ENCODE peak calls at places on chromosomes 3 and 15, in four cellular contexts. Z, W, K and V are unnamed samples.

GRCh38 chr3:41863024-41863423 is 98.9 kb downstream of the ULK4 start:
- DNase-seq in Z (no peak), W (no peak), K (peak; percentile 15), V (no peak)

GRCh38 chr3:178369006-178369405 is 167.2 kb upstream of the KCNMB2 start:
- DNase-seq in K (no peak), Z (no peak), W (no peak), V (no peak)

GRCh38 chr15:90212221-90213079 is 11.3 kb downstream of the SEMA4B start:
- DNase-seq in Z (no peak), W (no peak), K (no peak), V (no peak)

GRCh38 chr3:14434541-14435151 is 32.2 kb downstream of the SLC6A6 start:
- DNase-seq in Z (no peak), W (no peak), K (no peak), V (no peak)

GRCh38 chr15:78841307-78841706 is 30.0 kb upstream of the ADAMTS7 start:
- DNase-seq in K (no peak), Z (no peak), W (no peak), V (no peak)

GRCh38 chr3:152558386-152558785 is 276.5 kb upstream of the P2RY1 start:
- DNase-seq in Z (no peak), W (no peak), K (no peak), V (no peak)

GRCh38 chr3:128878011-128878457 is 1.4 kb upstream of the ACAD9 start:
- DNase-seq in W (no peak), Z (no peak), K (no peak), V (no peak)

GRCh38 chr3:134922866-134923265 is 127.8 kb downstream of the EPHB1 start:
- DNase-seq in K (no peak), W (no peak), Z (no peak), V (no peak)

GRCh38 chr3:129577356-129577755 is 29.1 kb downstream of the PLXND1 start:
- DNase-seq in Z (no peak), W (no peak), K (no peak), V (peak; percentile 77)

GRCh38 chr3:191236635-191237034 is 37.6 kb downstream of the OSTN start:
- DNase-seq in W (no peak), K (no peak), Z (no peak), V (no peak)

GRCh38 chr3:102224171-102224570 is 210.6 kb upstream of the ZPLD1 start:
- DNase-seq in W (no peak), Z (no peak), K (peak; percentile 12), V (peak; percentile 9)

GRCh38 chr3:134885877-134886621 is 91.0 kb downstream of the EPHB1 start:
- DNase-seq in K (no peak), Z (peak; percentile 95), W (no peak), V (no peak)

GRCh38 chr3:184727357-184728060 is 15.6 kb upstream of the MAGEF1 start:
- DNase-seq in Z (no peak), W (peak; percentile 72), K (peak; percentile 75), V (peak; percentile 88)

GRCh38 chr3:98733055-98733777 is 29.9 kb upstream of the ST3GAL6 start:
- DNase-seq in K (peak; percentile 12), Z (no peak), W (no peak), V (peak; percentile 75)

GRCh38 chr3:4416961-4417360 is 50.1 kb downstream of the SUMF1 start:
- DNase-seq in K (no peak), Z (no peak), W (no peak), V (peak; percentile 45)

GRCh38 chr3:4410174-4410573 is 56.9 kb downstream of the SUMF1 start:
- DNase-seq in W (no peak), K (no peak), Z (no peak), V (no peak)

GRCh38 chr3:4416427-4416826 is 50.6 kb downstream of the SUMF1 start:
- DNase-seq in Z (no peak), K (no peak), W (no peak), V (no peak)

GRCh38 chr3:4411236-4411635 is 55.8 kb downstream of the SUMF1 start:
- DNase-seq in Z (no peak), K (peak; percentile 6), W (no peak), V (no peak)

DNA sequence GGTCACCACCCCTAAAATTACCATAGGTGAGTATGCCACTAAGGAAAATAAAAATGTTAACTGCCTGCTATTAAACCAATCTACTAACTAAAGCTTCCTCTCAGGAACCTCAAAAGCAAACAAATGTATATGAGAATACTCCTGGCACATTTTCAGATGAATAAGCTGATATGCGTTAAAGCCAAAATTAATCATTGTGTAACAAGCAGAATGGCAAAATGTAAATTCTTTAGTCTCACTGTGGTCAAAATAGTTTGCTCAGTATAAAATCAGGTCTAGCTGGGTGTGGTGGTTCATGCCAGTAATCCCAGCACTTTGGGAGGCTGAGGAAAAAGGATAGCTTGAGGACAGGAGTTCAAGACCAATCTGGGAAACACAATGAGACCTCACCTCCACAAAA is 53.6 kb downstream of the SUMF1 start:
- DNase-seq in K (no peak), Z (no peak), W (no peak), V (no peak)
- TF ChIP-seq EP300 in K (no peak), Z (no peak), W (no peak), V (no peak)

DNA sequence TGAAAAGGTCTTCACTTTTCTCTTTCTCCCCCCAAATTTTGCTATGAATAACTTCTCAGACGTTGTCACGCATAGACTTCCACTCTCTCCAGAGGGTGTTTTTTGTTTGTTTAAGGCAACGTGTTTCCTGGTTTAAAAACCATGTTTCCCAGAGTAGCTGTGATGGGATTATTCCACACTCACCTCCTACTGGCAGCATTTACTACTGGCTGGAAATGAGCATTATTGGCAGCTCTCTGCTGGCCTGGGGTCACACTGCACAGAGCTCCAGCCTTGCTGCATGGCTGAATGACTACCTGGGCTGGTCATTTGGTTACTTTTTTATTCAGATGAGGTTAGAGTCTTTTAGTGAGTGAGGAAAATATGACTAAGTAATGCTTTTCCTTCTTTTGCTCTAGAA is 65.2 kb downstream of the RARB start:
- DNase-seq in K (no peak), W (no peak), Z (no peak), V (no peak)
- TF ChIP-seq CTCF in K (no peak), W (no peak), Z (no peak), V (peak; percentile 20)

DNA sequence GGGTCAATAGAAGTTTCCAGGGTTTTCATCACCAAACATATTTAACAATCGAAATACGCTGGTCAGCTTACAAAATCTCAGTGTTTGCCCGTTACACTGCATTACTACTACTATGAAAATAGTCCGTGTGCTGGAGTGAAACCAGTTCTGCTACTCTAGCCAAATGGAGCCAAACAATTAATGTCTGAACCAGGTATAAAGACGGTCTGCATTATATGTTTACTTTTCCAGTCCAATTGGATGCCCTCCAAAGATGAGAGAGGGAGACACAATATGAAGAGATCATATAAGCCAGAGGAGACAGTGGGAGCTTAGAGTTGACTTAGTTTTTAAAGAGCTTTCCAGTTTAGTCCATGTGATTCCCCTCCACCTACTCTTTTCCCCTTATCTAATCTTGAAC is 6.3 kb upstream of the DUT start:
- DNase-seq in W (no peak), Z (no peak), K (no peak), V (no peak)
- TF ChIP-seq ZBTB33 in W (no peak), Z (no peak), K (no peak), V (no peak)

DNA sequence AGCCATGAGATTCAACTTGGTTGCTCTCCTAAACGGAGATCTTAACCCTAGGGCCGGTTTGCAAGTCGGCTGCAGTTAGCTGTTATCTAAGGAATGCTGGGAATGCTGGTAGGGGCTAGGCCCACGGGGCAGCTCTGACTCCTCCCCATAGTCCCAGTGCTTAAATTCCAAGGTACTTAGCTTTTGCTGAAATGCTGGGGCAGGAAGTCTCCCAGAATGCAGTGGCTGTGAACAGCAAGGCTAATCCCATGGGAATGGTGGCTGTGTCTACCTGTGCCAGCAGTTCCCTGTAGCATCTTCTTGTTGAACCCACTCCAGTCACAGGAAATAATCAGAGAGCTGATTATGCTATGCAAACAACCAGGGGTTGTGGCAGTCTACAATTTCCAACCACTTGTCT is 102.5 kb upstream of the TJP1 start:
- DNase-seq in W (no peak), Z (no peak), K (peak; percentile 60), V (no peak)
- TF ChIP-seq EP300 in W (no peak), Z (no peak), K (no peak), V (no peak)

GRCh38 chr3:45333549-45333948 is 54.8 kb upstream of the LARS2 start:
- DNase-seq in W (no peak), K (no peak), Z (no peak), V (no peak)
- TF ChIP-seq CTCF in W (peak; percentile 62), K (no peak), Z (no peak), V (no peak)

GRCh38 chr3:66797916-66798560 is 200.1 kb upstream of the KBTBD8 start:
- DNase-seq in K (no peak), W (no peak), Z (no peak), V (no peak)

GRCh38 chr3:66800941-66801545 is 197.1 kb upstream of the KBTBD8 start:
- DNase-seq in W (no peak), K (no peak), Z (no peak), V (no peak)

GRCh38 chr3:66796343-66796742 is 201.8 kb upstream of the KBTBD8 start:
- DNase-seq in Z (no peak), K (no peak), W (no peak), V (no peak)

GRCh38 chr3:66789584-66790237 is 208.4 kb upstream of the KBTBD8 start:
- DNase-seq in K (no peak), Z (no peak), W (no peak), V (peak; percentile 29)

DNA sequence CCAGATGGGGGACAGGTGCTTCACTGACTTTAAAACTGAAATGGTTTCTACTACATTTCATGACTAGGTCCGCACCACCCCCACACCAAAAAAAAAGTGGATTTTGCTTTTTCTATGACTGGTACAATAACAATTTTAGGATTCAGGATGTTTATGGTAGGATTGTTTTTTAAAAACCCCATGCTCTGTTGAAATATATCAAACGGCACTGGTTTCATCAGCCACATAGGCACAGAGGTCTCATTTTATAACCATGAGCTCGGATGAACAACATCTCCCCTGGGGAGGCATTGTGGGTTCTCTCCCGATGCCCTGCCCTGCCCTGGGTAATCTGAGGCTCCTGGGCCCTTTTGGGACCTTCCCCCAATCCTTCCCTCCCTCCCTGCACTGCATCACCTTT is 202.7 kb upstream of the KBTBD8 start:
- DNase-seq in Z (no peak), W (no peak), K (no peak), V (no peak)
- TF ChIP-seq ZBTB33 in Z (no peak), W (no peak), K (no peak), V (no peak)

GRCh38 chr15:84979651-84980050 is 2.0 kb upstream of the PDE8A start:
- DNase-seq in K (no peak), Z (no peak), W (peak; percentile 62), V (no peak)

GRCh38 chr15:84982301-84982920 is 755 bp downstream of the PDE8A start:
- DNase-seq in K (peak; percentile 70), W (peak; percentile 38), Z (no peak), V (no peak)

GRCh38 chr15:84980196-84981053 is 1.2 kb upstream of the PDE8A start:
- DNase-seq in W (peak; percentile 85), Z (peak; percentile 45), K (peak; percentile 75), V (peak; percentile 88)

GRCh38 chr15:84981711-84982300 is at the start of gene PDE8A:
- DNase-seq in K (no peak), Z (no peak), W (peak; percentile 75), V (peak; percentile 78)

GRCh38 chr15:84981054-84981710 is 474 bp upstream of the PDE8A start:
- DNase-seq in K (peak; percentile 89), Z (peak; percentile 87), W (peak; percentile 96), V (peak; percentile 100)
- TF ChIP-seq EP300 in K (peak; percentile 12), Z (peak; percentile 58), W (peak; percentile 42), V (peak; percentile 64)

GRCh38 chr3:195297446-195297845 is 26.5 kb upstream of the XXYLT1 start:
- DNase-seq in Z (peak; percentile 5), K (no peak), W (no peak), V (no peak)
- TF ChIP-seq CTCF in Z (no peak), K (no peak), W (no peak), V (no peak)